ENCODE peak calls at places on chromosomes 13 and 19, in six cellular contexts. C, F, A, H, J and D are unnamed samples.

GRCh38 chr19:8884416-8884815 is 52.2 kb downstream of the MBD3L1 start:
- DNase-seq in C (no peak), F (no peak), A (no peak), H (no peak), J (no peak), D (no peak)

GRCh38 chr19:46000497-46001246 is 5.4 kb downstream of the CCDC61 start:
- DNase-seq in C (peak; percentile 83), F (no peak), A (peak; percentile 15), H (peak; percentile 80), J (peak; percentile 75), D (peak; percentile 62)

GRCh38 chr19:46714523-46715106 is 2.3 kb downstream of the PRKD2 start:
- DNase-seq in C (no peak), F (no peak), A (no peak), H (no peak), J (no peak), D (no peak)

GRCh38 chr13:89238496-89238895 is 1567.3 kb downstream of the SLITRK5 start:
- DNase-seq in C (no peak), F (no peak), A (no peak), H (no peak), J (no peak), D (no peak)

GRCh38 chr13:79423801-79424642 is 18.0 kb upstream of the RBM26 start:
- DNase-seq in C (no peak), F (no peak), A (peak; percentile 71), H (no peak), J (no peak), D (no peak)

GRCh38 chr19:32442650-32443049 is 37.1 kb downstream of the DPY19L3 start:
- DNase-seq in C (no peak), F (no peak), A (no peak), H (no peak), J (no peak), D (no peak)

GRCh38 chr13:72782717-72783116 is 784 bp downstream of the PIBF1 start:
- DNase-seq in C (no peak), F (no peak), A (peak; percentile 35), H (no peak), J (no peak), D (no peak)

GRCh38 chr19:10510301-10510802 is 6.9 kb downstream of the S1PR5 start:
- DNase-seq in C (no peak), F (no peak), A (no peak), H (peak; percentile 74), J (no peak), D (no peak)

GRCh38 chr13:111460548-111461444 is 140.4 kb downstream of the TEX29 start:
- DNase-seq in C (no peak), F (no peak), A (peak; percentile 41), H (peak; percentile 71), J (no peak), D (peak; percentile 83)

GRCh38 chr19:19884583-19884982 is 16.2 kb upstream of the ZNF93 start:
- DNase-seq in C (no peak), F (no peak), A (no peak), H (no peak), J (no peak), D (no peak)

GRCh38 chr13:41601718-41602445 is 144.5 kb downstream of the RGCC start:
- DNase-seq in C (no peak), F (no peak), A (no peak), H (no peak), J (no peak), D (no peak)

GRCh38 chr13:31749929-31750328 is 10.6 kb downstream of the RXFP2 start:
- DNase-seq in C (no peak), F (no peak), A (peak; percentile 87), H (no peak), J (no peak), D (no peak)

GRCh38 chr13:66888698-66889097 is 341.4 kb downstream of the PCDH9 start:
- DNase-seq in C (no peak), F (no peak), A (no peak), H (no peak), J (no peak), D (no peak)

GRCh38 chr13:52010890-52011689 is at the start of gene ATP7B:
- DNase-seq in C (no peak), F (no peak), A (peak; percentile 13), H (peak; percentile 62), J (no peak), D (peak; percentile 36)

GRCh38 chr13:63408227-63409202 is 1992.9 kb upstream of the PCDH20 start:
- DNase-seq in C (no peak), F (no peak), A (peak; percentile 33), H (no peak), J (no peak), D (no peak)

GRCh38 chr13:42876270-42876714 is 94.9 kb downstream of the FAM216B start:
- DNase-seq in C (no peak), F (no peak), A (peak; percentile 35), H (peak; percentile 51), J (no peak), D (no peak)

GRCh38 chr13:98556968-98557591 is 19.8 kb downstream of the STK24 start:
- DNase-seq in C (no peak), F (no peak), A (no peak), H (no peak), J (no peak), D (peak; percentile 42)

GRCh38 chr13:33146843-33147611 is 130.8 kb downstream of the KL start:
- DNase-seq in C (no peak), F (no peak), A (no peak), H (no peak), J (no peak), D (no peak)

GRCh38 chr13:27117158-27117557 is 54.5 kb downstream of the USP12 start:
- DNase-seq in C (no peak), F (no peak), A (no peak), H (no peak), J (no peak), D (no peak)

GRCh38 chr13:29978211-29978610 is 127.8 kb upstream of the UBL3 start:
- DNase-seq in C (no peak), F (no peak), A (peak; percentile 9), H (no peak), J (no peak), D (no peak)

GRCh38 chr19:53553865-53554791 is 16.2 kb downstream of the ZNF331 start:
- DNase-seq in C (peak; percentile 95), F (peak; percentile 56), A (peak; percentile 94), H (no peak), J (peak; percentile 92), D (peak; percentile 88)

GRCh38 chr19:48244289-48244688 is 11.4 kb downstream of the CARD8 start:
- DNase-seq in C (no peak), F (no peak), A (peak; percentile 41), H (no peak), J (no peak), D (no peak)

GRCh38 chr19:33434886-33435705 is 61.6 kb downstream of the CEBPG start:
- DNase-seq in C (peak; percentile 57), F (no peak), A (peak; percentile 22), H (no peak), J (peak; percentile 37), D (no peak)

GRCh38 chr13:111954681-111955411 is 112.1 kb upstream of the SOX1 start:
- DNase-seq in C (no peak), F (no peak), A (no peak), H (no peak), J (no peak), D (no peak)

DNA sequence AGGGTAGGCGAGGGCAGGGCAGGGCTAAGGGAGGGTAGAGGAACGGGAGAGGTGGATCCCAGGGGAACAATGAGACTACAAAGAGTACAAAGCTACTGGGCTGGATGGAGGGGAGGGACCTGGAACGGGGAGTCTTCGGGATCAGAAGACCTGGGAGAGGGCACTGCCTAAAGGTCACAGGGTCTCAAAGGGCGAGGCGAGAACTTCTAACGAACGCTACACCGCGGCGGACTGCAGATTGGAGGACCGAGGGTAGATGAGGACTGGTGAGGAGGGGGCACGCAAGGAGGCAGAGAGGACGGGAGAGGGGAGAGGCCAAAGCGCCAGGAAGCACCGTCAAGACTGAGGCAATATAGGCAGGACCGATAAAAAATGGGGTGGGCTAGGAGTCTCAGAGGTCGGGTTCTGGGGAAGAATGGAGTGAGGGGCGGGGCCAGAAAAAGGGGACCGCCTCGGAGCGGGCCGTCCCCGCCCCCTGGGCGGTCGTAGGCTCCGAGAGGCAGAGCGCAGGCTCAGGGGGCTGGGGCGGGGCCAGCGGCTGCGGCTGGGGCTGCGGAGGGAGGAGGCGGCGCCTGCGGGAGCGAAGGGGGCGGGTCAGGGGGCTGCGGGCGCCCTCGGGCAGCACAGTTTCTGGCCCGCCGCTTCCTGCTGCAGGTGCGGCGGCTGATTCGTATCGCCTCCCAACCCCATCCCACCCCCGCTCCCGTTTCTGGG is 1.3 kb upstream of the KCNC3 start:
- DNase-seq in C (peak; percentile 95), F (no peak), A (peak; percentile 75), H (peak; percentile 96), J (peak; percentile 91), D (peak; percentile 88)
- H3K4me1 ChIP-seq in C (peaks cover 31% of the 10 kb centered on the region), F (peaks cover 11% of the 10 kb centered on the region), A (peaks cover 28% of the 10 kb centered on the region), H (peaks cover 6% of the 10 kb centered on the region), J (peaks cover 40% of the 10 kb centered on the region), D (peaks cover 24% of the 10 kb centered on the region)

GRCh38 chr13:46666727-46667456 is 113.9 kb downstream of the LRCH1 start:
- DNase-seq in C (no peak), F (no peak), A (no peak), H (peak; percentile 81), J (no peak), D (no peak)
- TF ChIP-seq CTCF in C (no peak), F (no peak), A (peak; percentile 4), H (peak; percentile 56), J (no peak), D (no peak)

DNA sequence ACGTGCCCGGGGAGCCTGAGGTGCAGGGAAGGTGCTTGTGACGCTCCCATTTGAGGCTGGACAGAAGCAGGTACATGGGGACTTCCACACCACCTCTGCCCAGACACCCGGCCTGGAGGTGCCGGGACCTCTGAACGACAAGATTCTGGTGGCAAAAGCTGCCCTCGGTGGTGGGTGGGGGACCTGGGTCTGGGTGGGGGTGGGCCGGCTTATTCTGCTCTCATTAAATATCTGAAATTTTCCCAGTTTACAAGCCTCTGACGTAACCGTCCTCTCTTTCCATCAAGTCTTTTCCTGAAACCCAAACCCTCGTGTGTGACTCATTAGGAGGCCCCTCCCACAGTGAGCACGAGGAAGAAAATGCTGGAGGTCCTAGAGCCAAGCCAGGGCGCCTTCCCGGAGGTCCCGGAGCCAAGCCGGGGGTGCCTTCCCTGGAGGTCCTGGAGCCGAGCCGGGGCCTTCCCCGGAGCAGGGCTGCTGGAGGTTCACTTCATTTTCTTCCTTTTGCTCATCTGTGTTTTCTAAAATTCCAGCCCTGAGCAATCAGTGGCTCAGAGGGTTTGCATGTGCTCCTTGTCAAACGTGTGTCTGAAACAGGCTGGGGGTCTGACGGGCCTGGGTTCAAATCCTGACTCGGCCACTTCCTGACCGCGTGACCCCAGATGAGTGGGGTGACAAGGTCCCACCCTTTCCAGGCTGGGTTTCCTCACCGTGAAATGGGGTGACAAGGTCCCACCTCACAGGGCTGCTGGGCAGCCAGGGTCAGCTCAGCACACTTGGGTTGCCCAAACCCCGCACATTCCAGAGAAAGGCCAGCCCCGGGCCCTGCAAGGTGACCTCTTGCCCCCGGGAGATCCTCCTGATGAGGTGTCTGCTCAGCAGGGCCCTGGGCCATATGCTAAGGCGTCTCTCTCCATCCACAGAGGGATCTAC is 10.0 kb downstream of the CFD start:
- DNase-seq in C (no peak), F (peak; percentile 60), A (peak; percentile 96), H (no peak), J (no peak), D (peak; percentile 82)
- H3K27ac ChIP-seq in C (peak overlapping the region; percentile 60), F (peak overlapping the region; percentile 66), A (no peak overlapping the region), H (no peak overlapping the region), J (peak overlapping the region; percentile 62), D (peak overlapping the region; percentile 86)

DNA sequence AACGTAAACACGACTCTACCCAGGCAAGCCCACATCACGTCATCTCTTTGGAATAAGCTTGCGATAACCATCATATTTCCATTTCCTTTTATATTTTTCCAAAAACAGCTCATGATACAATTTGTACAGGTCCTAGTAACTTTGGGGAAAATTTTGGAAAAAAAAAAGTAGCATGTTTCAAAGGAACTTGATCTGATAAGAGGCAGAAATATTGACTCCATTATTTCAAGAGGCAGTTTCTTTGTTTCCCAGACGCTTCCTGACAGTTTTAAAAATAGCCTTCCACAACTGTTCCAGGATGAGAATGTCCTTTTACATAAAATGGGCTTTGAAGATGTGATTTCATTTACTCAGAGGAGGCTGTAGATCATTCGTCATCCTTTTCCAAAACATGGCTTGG is 23.1 kb downstream of the KLF2 start:
- DNase-seq in C (no peak), F (no peak), A (no peak), H (no peak), J (no peak), D (no peak)
- H3K4me1 ChIP-seq in C (peaks cover 15% of the 10 kb centered on the region), F (peaks cover 6% of the 10 kb centered on the region), A (peaks cover 6% of the 10 kb centered on the region), H (no peaks in the 10 kb centered on the region), J (peaks cover 31% of the 10 kb centered on the region), D (peaks cover 7% of the 10 kb centered on the region)